ENCODE peak calls at places on chromosomes 4 and X, in six cellular contexts. R is T-helper 2 cell; I is HL-60; G is fibroblast of the conjunctiva; Q is naive thymus-derived CD8-positive, alpha-beta T cell; H is DMS153. D is an unnamed sample.

GRCh38 chr4:146165840-146166239 is 9.7 kb upstream of the LSM6 start:
- DNase-seq in Q (no peak), I (no peak), R (no peak), G (peak; percentile 9), H (no peak), D (no peak)

GRCh38 chrX:1453390-1453783 is 678 bp upstream of the ASMTL start:
- DNase-seq in I (no peak), H (no peak), R (peak; percentile 87), Q (no peak), G (no peak), D (peak; percentile 77)

GRCh38 chrX:24799078-24799477 is 105.4 kb downstream of the POLA1 start:
- DNase-seq in G (no peak), Q (no peak), H (no peak), R (no peak), I (no peak), D (no peak)

GRCh38 chr4:110155632-110156031 is 42.8 kb downstream of the ELOVL6 start:
- DNase-seq in R (no peak), G (no peak), H (no peak), I (no peak), Q (no peak), D (no peak)

GRCh38 chr4:90121961-90122748 is 5.0 kb upstream of the CCSER1 start:
- DNase-seq in G (no peak), R (no peak), Q (no peak), H (no peak), I (no peak), D (no peak)

GRCh38 chr4:166012129-166013078 is 139.4 kb downstream of the TLL1 start:
- DNase-seq in R (no peak), Q (no peak), H (no peak), I (no peak), G (no peak), D (no peak)

GRCh38 chr4:56613101-56613862 is 67.8 kb downstream of the HOPX start:
- DNase-seq in R (no peak), I (no peak), Q (no peak), G (no peak), H (no peak), D (no peak)

GRCh38 chrX:137945470-137945869 is 379.5 kb downstream of the ZIC3 start:
- DNase-seq in R (no peak), I (no peak), H (peak; percentile 16), G (no peak), Q (no peak), D (no peak)

GRCh38 chr4:159250751-159251325 is 148.0 kb downstream of the RAPGEF2 start:
- DNase-seq in Q (no peak), I (no peak), R (no peak), G (no peak), H (no peak), D (no peak)

GRCh38 chr4:2870098-2870497 is 26.5 kb downstream of the ADD1 start:
- DNase-seq in H (no peak), R (no peak), Q (no peak), G (no peak), I (no peak), D (no peak)

GRCh38 chr4:117134386-117134785 is 49.0 kb upstream of the TRAM1L1 start:
- DNase-seq in G (peak; percentile 57), I (peak; percentile 6), R (no peak), H (peak; percentile 3), Q (no peak), D (no peak)

GRCh38 chr4:76212851-76213414 is 691 bp downstream of the SCARB2 start:
- DNase-seq in H (no peak), R (peak; percentile 64), I (no peak), G (no peak), Q (peak; percentile 84), D (peak; percentile 30)

GRCh38 chr4:56908206-56909082 is 744 bp downstream of the REST start:
- DNase-seq in G (peak; percentile 20), H (no peak), I (peak; percentile 66), Q (peak; percentile 76), R (peak; percentile 68), D (peak; percentile 55)

GRCh38 chr4:120286813-120287212 is 220.2 kb upstream of the MAD2L1 start:
- DNase-seq in I (no peak), H (no peak), R (no peak), Q (no peak), G (no peak), D (no peak)

GRCh38 chrX:123920065-123920785 is 41.3 kb upstream of the STAG2 start:
- DNase-seq in H (no peak), Q (no peak), R (no peak), I (no peak), G (peak; percentile 33), D (no peak)

GRCh38 chrX:32525234-32525633 is 686.1 kb downstream of the DMD start:
- DNase-seq in R (no peak), I (no peak), H (no peak), G (no peak), Q (no peak), D (no peak)

GRCh38 chr4:180538384-180539052 is 1704.7 kb upstream of the TENM3 start:
- DNase-seq in Q (no peak), I (no peak), H (no peak), R (no peak), G (no peak), D (no peak)

GRCh38 chrX:154010330-154011087 is 9.2 kb downstream of the IRAK1 start:
- DNase-seq in H (no peak), G (no peak), I (no peak), R (no peak), Q (no peak), D (no peak)

GRCh38 chr4:2101346-2102044 is 42.4 kb downstream of the NAT8L start:
- DNase-seq in G (no peak), I (no peak), H (no peak), Q (no peak), R (no peak), D (no peak)

GRCh38 chr4:120517966-120518365 is 404.6 kb downstream of the PRDM5 start:
- DNase-seq in R (no peak), G (peak; percentile 40), H (peak; percentile 3), I (no peak), Q (no peak), D (no peak)

GRCh38 chr4:119939066-119939995 is 127.3 kb downstream of the MAD2L1 start:
- DNase-seq in R (no peak), Q (no peak), G (no peak), I (no peak), H (no peak), D (no peak)

GRCh38 chr4:99806545-99806944 is 10.1 kb upstream of the DAPP1 start:
- DNase-seq in I (no peak), Q (no peak), H (no peak), R (no peak), G (no peak), D (no peak)

GRCh38 chr4:71126719-71127118 is 133.3 kb downstream of the DCK start:
- DNase-seq in H (no peak), Q (no peak), I (no peak), R (no peak), G (no peak), D (no peak)

GRCh38 chr4:78517050-78517652 is 34.4 kb upstream of the ANXA3 start:
- DNase-seq in I (no peak), H (no peak), Q (no peak), G (no peak), R (no peak), D (no peak)

GRCh38 chr4:1593458-1593857 is 90.7 kb downstream of the FAM53A start:
- DNase-seq in I (no peak), H (no peak), Q (no peak), R (no peak), G (no peak), D (no peak)

GRCh38 chr4:151486166-151486565 is 77.2 kb downstream of the FHIP1A start:
- DNase-seq in R (no peak), H (no peak), I (no peak), Q (no peak), G (no peak), D (no peak)

GRCh38 chr4:159252491-159252890 is 149.6 kb downstream of the RAPGEF2 start:
- DNase-seq in R (no peak), I (no peak), Q (no peak), G (no peak), H (no peak), D (no peak)

GRCh38 chr4:575281-576141 is 584 bp downstream of the TMEM271 start:
- DNase-seq in R (no peak), G (peak; percentile 26), I (no peak), H (no peak), Q (no peak), D (no peak)

GRCh38 chr4:173505924-173506779 is 23.9 kb downstream of the HAND2 start:
- DNase-seq in I (peak; percentile 62), G (no peak), Q (no peak), H (peak; percentile 9), R (no peak), D (no peak)

GRCh38 chrX:30961805-30962204 is 72.8 kb upstream of the TAB3 start:
- DNase-seq in I (no peak), H (no peak), Q (no peak), G (no peak), R (no peak), D (no peak)

GRCh38 chr4:177554966-177555574 is 112.8 kb upstream of the AGA start:
- DNase-seq in I (peak; percentile 2), Q (peak; percentile 19), R (no peak), G (peak; percentile 13), H (no peak), D (no peak)

GRCh38 chr4:182240161-182241130 is 2.8 kb upstream of the TENM3 start:
- DNase-seq in R (no peak), I (no peak), G (no peak), Q (no peak), H (no peak), D (no peak)

GRCh38 chr4:123291329-123291728 is 105.3 kb upstream of the SPRY1 start:
- DNase-seq in I (no peak), H (no peak), R (no peak), Q (no peak), G (no peak), D (no peak)

GRCh38 chr4:52840531-52841350 is 21.4 kb upstream of the RASL11B start:
- DNase-seq in G (no peak), H (no peak), Q (no peak), I (no peak), R (no peak), D (no peak)

GRCh38 chrX:104112326-104112951 is at the start of gene ZCCHC18:
- DNase-seq in H (peak; percentile 35), Q (peak; percentile 34), R (no peak), G (no peak), I (no peak), D (peak; percentile 29)

D was measured in T-helper 9 cell.